ENCODE peak calls at places on chromosome 18, in nine cellular contexts. One of them, this sample, is unnamed.
A peak's percentile ranks its signal among the peaks of the same experiment; 100 is the strongest.

GRCh38 chr18:38493991-38494559 is 928.5 kb upstream of the CELF4 start:
- DNase-seq in mesendoderm: peak; percentile 16
- DNase-seq in H9: no peak
- DNase-seq in CD4-positive, CD25-positive, alpha-beta regulatory T cell: peak; percentile 0
- DNase-seq in effector memory CD4-positive, alpha-beta T cell: no peak
- DNase-seq in kidney: no peak
- DNase-seq in cardiac muscle cell: no peak
- DNase-seq in left lung: no peak
- DNase-seq in iPS DF 6.9: no peak
- DNase-seq in this sample: no peak

GRCh38 chr18:8556424-8556823 is 52.8 kb upstream of the RAB12 start:
- DNase-seq in mesendoderm: no peak
- DNase-seq in H9: no peak
- DNase-seq in kidney: no peak
- DNase-seq in CD4-positive, CD25-positive, alpha-beta regulatory T cell: no peak
- DNase-seq in iPS DF 6.9: no peak
- DNase-seq in effector memory CD4-positive, alpha-beta T cell: no peak
- DNase-seq in left lung: no peak
- DNase-seq in cardiac muscle cell: no peak
- DNase-seq in this sample: no peak

GRCh38 chr18:55031576-55031975 is 72.3 kb upstream of the CCDC68 start:
- DNase-seq in effector memory CD4-positive, alpha-beta T cell: no peak
- DNase-seq in kidney: no peak
- DNase-seq in mesendoderm: peak; percentile 40
- DNase-seq in left lung: no peak
- DNase-seq in CD4-positive, CD25-positive, alpha-beta regulatory T cell: no peak
- DNase-seq in H9: no peak
- DNase-seq in iPS DF 6.9: no peak
- DNase-seq in cardiac muscle cell: no peak
- DNase-seq in this sample: no peak

GRCh38 chr18:21489119-21489750 is 111.3 kb downstream of the ESCO1 start:
- DNase-seq in CD4-positive, CD25-positive, alpha-beta regulatory T cell: peak; percentile 50
- DNase-seq in left lung: no peak
- DNase-seq in kidney: no peak
- DNase-seq in effector memory CD4-positive, alpha-beta T cell: no peak
- DNase-seq in cardiac muscle cell: peak; percentile 81
- DNase-seq in mesendoderm: peak; percentile 67
- DNase-seq in H9: peak; percentile 64
- DNase-seq in iPS DF 6.9: peak; percentile 63
- DNase-seq in this sample: no peak

GRCh38 chr18:55821219-55821618 is 233.2 kb upstream of the TCF4 start:
- DNase-seq in left lung: no peak
- DNase-seq in cardiac muscle cell: no peak
- DNase-seq in effector memory CD4-positive, alpha-beta T cell: no peak
- DNase-seq in iPS DF 6.9: no peak
- DNase-seq in kidney: no peak
- DNase-seq in mesendoderm: no peak
- DNase-seq in CD4-positive, CD25-positive, alpha-beta regulatory T cell: no peak
- DNase-seq in H9: no peak
- DNase-seq in this sample: no peak

GRCh38 chr18:67583621-67584020 is 67.1 kb upstream of the DSEL start:
- DNase-seq in kidney: no peak
- DNase-seq in left lung: no peak
- DNase-seq in effector memory CD4-positive, alpha-beta T cell: no peak
- DNase-seq in iPS DF 6.9: no peak
- DNase-seq in mesendoderm: no peak
- DNase-seq in CD4-positive, CD25-positive, alpha-beta regulatory T cell: no peak
- DNase-seq in cardiac muscle cell: no peak
- DNase-seq in H9: no peak
- DNase-seq in this sample: no peak

GRCh38 chr18:48859311-48860275 is 91.2 kb downstream of the SMAD7 start:
- DNase-seq in left lung: no peak
- DNase-seq in CD4-positive, CD25-positive, alpha-beta regulatory T cell: no peak
- DNase-seq in iPS DF 6.9: no peak
- DNase-seq in H9: peak; percentile 56
- DNase-seq in effector memory CD4-positive, alpha-beta T cell: no peak
- DNase-seq in kidney: peak; percentile 92
- DNase-seq in mesendoderm: peak; percentile 89
- DNase-seq in cardiac muscle cell: peak; percentile 23
- DNase-seq in this sample: no peak

GRCh38 chr18:78527984-78528383 is 451.6 kb upstream of the SALL3 start:
- DNase-seq in mesendoderm: no peak
- DNase-seq in iPS DF 6.9: no peak
- DNase-seq in cardiac muscle cell: peak; percentile 61
- DNase-seq in CD4-positive, CD25-positive, alpha-beta regulatory T cell: no peak
- DNase-seq in kidney: no peak
- DNase-seq in H9: no peak
- DNase-seq in effector memory CD4-positive, alpha-beta T cell: no peak
- DNase-seq in left lung: no peak
- DNase-seq in this sample: no peak

GRCh38 chr18:29626094-29626493 is 1416.4 kb downstream of the DSC3 start:
- DNase-seq in effector memory CD4-positive, alpha-beta T cell: no peak
- DNase-seq in CD4-positive, CD25-positive, alpha-beta regulatory T cell: no peak
- DNase-seq in iPS DF 6.9: no peak
- DNase-seq in H9: no peak
- DNase-seq in kidney: no peak
- DNase-seq in mesendoderm: no peak
- DNase-seq in cardiac muscle cell: no peak
- DNase-seq in left lung: no peak
- DNase-seq in this sample: no peak

GRCh38 chr18:8484951-8485350 is 124.3 kb upstream of the RAB12 start:
- DNase-seq in CD4-positive, CD25-positive, alpha-beta regulatory T cell: no peak
- DNase-seq in mesendoderm: no peak
- DNase-seq in cardiac muscle cell: no peak
- DNase-seq in left lung: no peak
- DNase-seq in H9: no peak
- DNase-seq in kidney: no peak
- DNase-seq in iPS DF 6.9: no peak
- DNase-seq in effector memory CD4-positive, alpha-beta T cell: no peak
- DNase-seq in this sample: no peak

DNA sequence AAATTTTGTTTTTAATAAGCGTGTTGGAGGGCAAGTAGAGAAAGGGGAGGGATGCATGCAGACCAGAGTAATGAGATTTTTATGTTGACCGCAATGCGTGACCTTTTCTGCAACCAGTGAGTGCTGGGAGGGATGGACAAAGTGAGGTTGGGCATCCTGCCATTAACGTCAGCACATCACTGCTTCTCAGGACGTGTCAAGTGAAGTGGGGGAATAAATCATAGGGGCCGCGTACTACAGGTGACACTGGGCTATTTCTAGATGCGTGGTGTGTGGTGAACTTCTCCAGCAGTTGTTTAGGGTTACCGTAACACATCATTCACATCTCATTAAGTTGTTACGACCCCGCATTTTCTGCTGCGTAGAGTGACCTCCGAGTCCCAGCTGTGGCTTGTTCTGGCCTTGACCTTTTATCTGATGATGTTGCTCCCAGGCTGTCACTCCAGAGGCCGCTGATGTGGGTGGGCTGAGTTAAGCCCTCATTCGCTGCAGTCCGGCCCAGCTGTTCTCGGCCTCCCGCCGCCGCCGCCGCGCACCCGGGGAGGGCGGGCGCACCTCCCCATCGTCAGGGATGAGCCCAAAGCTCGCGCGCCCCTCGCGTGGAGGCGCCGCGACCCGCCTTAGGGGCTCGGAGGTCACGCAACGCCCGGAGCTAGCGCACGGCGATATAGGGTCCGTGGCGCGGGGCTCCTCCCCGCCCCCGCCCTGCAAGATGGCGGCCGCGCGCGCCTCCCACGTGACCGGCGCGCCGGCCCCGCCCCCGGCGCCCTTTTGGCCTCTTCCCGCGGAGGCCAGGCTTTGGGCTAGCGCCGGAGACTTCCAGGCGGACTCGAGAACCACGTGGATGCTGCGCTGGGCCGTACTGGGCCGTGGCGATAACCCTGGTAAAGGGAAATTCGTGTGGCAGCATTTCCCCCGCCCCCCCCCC is 3.5 kb downstream of the ZCCHC2 start:
- DNase-seq in mesendoderm: peak; percentile 88
- DNase-seq in kidney: peak; percentile 94
- DNase-seq in cardiac muscle cell: peak; percentile 84
- DNase-seq in effector memory CD4-positive, alpha-beta T cell: peak; percentile 62
- DNase-seq in left lung: peak; percentile 96
- DNase-seq in H9: peak; percentile 80
- DNase-seq in CD4-positive, CD25-positive, alpha-beta regulatory T cell: peak; percentile 80
- DNase-seq in iPS DF 6.9: no peak
- DNase-seq in this sample: peak; percentile 42
- H3K4me1 ChIP-seq in mesendoderm: peaks cover 2% of the 10 kb centered on the region
- H3K4me1 ChIP-seq in kidney: peaks cover 25% of the 10 kb centered on the region
- H3K4me1 ChIP-seq in cardiac muscle cell: peaks cover 7% of the 10 kb centered on the region
- H3K4me1 ChIP-seq in effector memory CD4-positive, alpha-beta T cell: peaks cover 18% of the 10 kb centered on the region
- H3K4me1 ChIP-seq in left lung: peaks cover 6% of the 10 kb centered on the region
- H3K4me1 ChIP-seq in H9: peaks cover 4% of the 10 kb centered on the region
- H3K4me1 ChIP-seq in CD4-positive, CD25-positive, alpha-beta regulatory T cell: peaks cover 56% of the 10 kb centered on the region
- H3K4me1 ChIP-seq in iPS DF 6.9: peaks cover 3% of the 10 kb centered on the region
- H3K4me1 ChIP-seq in this sample: peaks cover 23% of the 10 kb centered on the region

DNA sequence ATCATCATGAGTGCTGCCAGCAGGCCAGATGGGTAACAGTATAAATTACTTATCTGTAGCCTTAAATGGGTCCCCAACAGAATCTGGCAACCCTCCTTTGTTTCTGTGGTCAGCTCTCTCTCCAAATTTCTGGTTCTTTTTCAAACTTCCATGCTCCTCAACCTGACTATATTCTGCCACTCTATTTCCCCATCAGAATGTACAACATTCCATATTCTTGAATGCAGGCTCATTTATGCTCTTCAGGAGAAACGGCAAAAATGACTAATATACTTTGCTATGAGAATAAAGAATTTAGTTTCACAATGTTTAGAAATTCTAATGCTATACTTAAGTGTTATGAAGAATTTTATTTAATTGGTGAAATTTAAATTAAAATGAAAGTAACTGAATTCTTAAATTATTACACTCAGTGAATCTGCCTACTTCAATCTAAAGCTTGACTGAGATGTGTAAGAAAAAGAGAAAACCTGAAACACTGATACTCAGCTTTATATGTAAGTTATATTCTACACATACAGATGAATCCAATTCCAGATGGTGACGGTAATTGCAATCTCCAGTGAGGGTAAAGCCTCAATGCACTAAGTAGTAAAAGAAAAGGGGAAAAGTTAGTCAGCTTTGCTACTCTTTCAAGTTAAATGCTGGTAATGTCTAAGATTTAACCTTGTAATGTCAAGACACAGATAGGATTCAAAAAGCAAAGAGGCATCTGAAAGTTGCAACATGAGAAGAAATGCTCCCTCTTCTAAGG is 24.7 kb downstream of the LPIN2 start:
- DNase-seq in iPS DF 6.9: no peak
- DNase-seq in H9: no peak
- DNase-seq in mesendoderm: no peak
- DNase-seq in left lung: no peak
- DNase-seq in kidney: no peak
- DNase-seq in CD4-positive, CD25-positive, alpha-beta regulatory T cell: no peak
- DNase-seq in cardiac muscle cell: no peak
- DNase-seq in effector memory CD4-positive, alpha-beta T cell: no peak
- DNase-seq in this sample: peak; percentile 67
- H3K4me1 ChIP-seq in iPS DF 6.9: no peaks in the 10 kb centered on the region
- H3K4me1 ChIP-seq in H9: no peaks in the 10 kb centered on the region
- H3K4me1 ChIP-seq in mesendoderm: no peaks in the 10 kb centered on the region
- H3K4me1 ChIP-seq in left lung: peaks cover 9% of the 10 kb centered on the region
- H3K4me1 ChIP-seq in kidney: peaks cover 27% of the 10 kb centered on the region
- H3K4me1 ChIP-seq in CD4-positive, CD25-positive, alpha-beta regulatory T cell: peaks cover 21% of the 10 kb centered on the region
- H3K4me1 ChIP-seq in cardiac muscle cell: no peaks in the 10 kb centered on the region
- H3K4me1 ChIP-seq in effector memory CD4-positive, alpha-beta T cell: peaks cover 18% of the 10 kb centered on the region
- H3K4me1 ChIP-seq in this sample: peaks cover 36% of the 10 kb centered on the region

DNA sequence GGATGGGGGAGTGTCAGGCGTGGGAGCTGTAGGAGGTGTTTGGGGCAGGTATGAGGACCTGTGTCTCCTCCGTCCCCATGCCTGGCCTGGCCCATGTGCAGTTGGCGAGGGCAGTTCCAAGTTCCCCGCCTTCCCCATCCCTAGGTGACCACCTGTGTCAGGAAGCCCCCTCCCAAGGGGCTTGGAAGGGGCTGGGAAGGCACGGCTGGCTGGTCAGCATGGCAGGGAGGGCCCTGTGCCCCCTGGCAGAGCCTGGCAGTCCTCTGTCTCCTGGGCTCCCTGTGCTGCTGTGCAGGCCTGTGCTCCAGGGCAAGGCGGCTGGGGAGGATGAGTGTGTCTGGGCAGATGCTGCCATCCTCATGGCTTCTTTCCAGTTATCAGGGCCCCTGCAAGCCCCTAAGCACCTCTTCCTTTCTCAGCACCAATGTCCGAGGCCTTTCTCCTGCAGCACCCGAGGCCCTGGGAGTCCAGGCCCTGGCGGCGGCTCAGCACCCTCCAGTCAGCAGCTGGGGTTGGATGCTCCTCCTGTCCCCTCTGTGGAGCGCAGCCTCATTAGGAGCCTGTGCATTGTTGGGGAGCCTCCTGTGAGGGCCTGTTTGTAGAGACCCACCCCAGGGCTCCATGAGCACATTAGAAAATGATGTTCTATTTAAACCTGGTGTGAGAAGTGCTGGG is 101.7 kb downstream of the FAM210A start:
- DNase-seq in effector memory CD4-positive, alpha-beta T cell: no peak
- DNase-seq in CD4-positive, CD25-positive, alpha-beta regulatory T cell: no peak
- DNase-seq in cardiac muscle cell: no peak
- DNase-seq in iPS DF 6.9: no peak
- DNase-seq in kidney: no peak
- DNase-seq in left lung: no peak
- DNase-seq in H9: no peak
- DNase-seq in mesendoderm: no peak
- DNase-seq in this sample: no peak
- H3K4me1 ChIP-seq in effector memory CD4-positive, alpha-beta T cell: no peaks in the 10 kb centered on the region
- H3K4me1 ChIP-seq in CD4-positive, CD25-positive, alpha-beta regulatory T cell: no peaks in the 10 kb centered on the region
- H3K4me1 ChIP-seq in cardiac muscle cell: peaks cover 6% of the 10 kb centered on the region
- H3K4me1 ChIP-seq in iPS DF 6.9: no peaks in the 10 kb centered on the region
- H3K4me1 ChIP-seq in kidney: no peaks in the 10 kb centered on the region
- H3K4me1 ChIP-seq in left lung: no peaks in the 10 kb centered on the region
- H3K4me1 ChIP-seq in H9: no peaks in the 10 kb centered on the region
- H3K4me1 ChIP-seq in mesendoderm: no peaks in the 10 kb centered on the region
- H3K4me1 ChIP-seq in this sample: no peaks in the 10 kb centered on the region

DNA sequence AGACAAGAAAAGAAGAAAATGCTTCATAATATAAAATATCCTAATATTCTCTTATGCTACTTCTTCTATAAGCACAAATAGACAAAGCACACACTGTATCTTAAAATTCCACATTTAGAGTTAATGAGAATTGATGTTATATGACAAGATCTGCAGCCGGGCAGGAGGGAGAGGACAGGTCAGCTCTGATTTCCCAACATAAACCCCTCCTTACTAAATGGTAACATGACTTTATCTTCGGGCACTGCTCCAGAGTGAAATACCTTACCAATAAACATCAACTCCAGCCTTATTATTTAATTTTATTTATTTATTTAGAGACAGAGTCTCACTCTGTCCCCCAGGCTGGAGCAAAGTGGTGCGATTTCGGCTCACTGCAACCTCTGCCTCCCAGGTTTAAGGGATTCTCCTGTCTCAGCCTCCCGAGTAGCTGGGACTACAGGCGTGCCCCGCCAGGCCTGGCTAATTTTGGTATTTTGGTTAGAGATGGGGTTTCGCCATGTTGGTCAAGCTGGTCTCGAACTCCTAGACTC is 1.8 kb downstream of the CYB5A start:
- DNase-seq in H9: no peak
- DNase-seq in mesendoderm: no peak
- DNase-seq in left lung: no peak
- DNase-seq in effector memory CD4-positive, alpha-beta T cell: no peak
- DNase-seq in cardiac muscle cell: no peak
- DNase-seq in kidney: no peak
- DNase-seq in CD4-positive, CD25-positive, alpha-beta regulatory T cell: no peak
- DNase-seq in iPS DF 6.9: no peak
- DNase-seq in this sample: no peak
- H3K4me1 ChIP-seq in H9: peaks cover 13% of the 10 kb centered on the region
- H3K4me1 ChIP-seq in mesendoderm: no peaks in the 10 kb centered on the region
- H3K4me1 ChIP-seq in left lung: no peaks in the 10 kb centered on the region
- H3K4me1 ChIP-seq in effector memory CD4-positive, alpha-beta T cell: peaks cover 7% of the 10 kb centered on the region
- H3K4me1 ChIP-seq in cardiac muscle cell: peaks cover 29% of the 10 kb centered on the region
- H3K4me1 ChIP-seq in kidney: peaks cover 23% of the 10 kb centered on the region
- H3K4me1 ChIP-seq in CD4-positive, CD25-positive, alpha-beta regulatory T cell: peaks cover 17% of the 10 kb centered on the region
- H3K4me1 ChIP-seq in iPS DF 6.9: peaks cover 4% of the 10 kb centered on the region
- H3K4me1 ChIP-seq in this sample: peaks cover 63% of the 10 kb centered on the region

This sample was measured in PC-9.